ENCODE peak calls at places on chromosomes 13 and 19, in four cellular contexts. One of them, this sample, is unnamed.

GRCh38 chr13:19961924-19962323 is 3.4 kb downstream of the ZMYM2 start:
- DNase-seq in fibroblast of lung: no peak
- DNase-seq in mesenchymal stem cell: no peak
- DNase-seq in GM23338: no peak
- DNase-seq in this sample: no peak

GRCh38 chr13:105502193-105502592 is 1033.3 kb downstream of the EFNB2 start:
- DNase-seq in mesenchymal stem cell: no peak
- DNase-seq in GM23338: peak; percentile 42
- DNase-seq in fibroblast of lung: no peak
- DNase-seq in this sample: no peak

GRCh38 chr19:4649392-4650094 is 10.2 kb downstream of the TNFAIP8L1 start:
- DNase-seq in GM23338: no peak
- DNase-seq in fibroblast of lung: no peak
- DNase-seq in mesenchymal stem cell: no peak
- DNase-seq in this sample: no peak

GRCh38 chr19:8391274-8392016 is 1.3 kb downstream of the RAB11B start:
- DNase-seq in GM23338: no peak
- DNase-seq in mesenchymal stem cell: no peak
- DNase-seq in fibroblast of lung: no peak
- DNase-seq in this sample: no peak

GRCh38 chr19:30666301-30666803 is 294.2 kb downstream of the ZNF536 start:
- DNase-seq in fibroblast of lung: peak; percentile 28
- DNase-seq in mesenchymal stem cell: peak; percentile 34
- DNase-seq in GM23338: peak; percentile 82
- DNase-seq in this sample: peak; percentile 16

GRCh38 chr13:73303858-73304257 is 245.1 kb downstream of the KLF5 start:
- DNase-seq in fibroblast of lung: no peak
- DNase-seq in GM23338: no peak
- DNase-seq in mesenchymal stem cell: no peak
- DNase-seq in this sample: peak; percentile 92

GRCh38 chr13:114152831-114153371 is 20.5 kb upstream of the RASA3 start:
- DNase-seq in mesenchymal stem cell: no peak
- DNase-seq in fibroblast of lung: no peak
- DNase-seq in GM23338: no peak
- DNase-seq in this sample: no peak

GRCh38 chr13:105135852-105136251 is 1399.6 kb downstream of the EFNB2 start:
- DNase-seq in fibroblast of lung: no peak
- DNase-seq in mesenchymal stem cell: no peak
- DNase-seq in GM23338: no peak
- DNase-seq in this sample: no peak

GRCh38 chr13:93561553-93561952 is 334.9 kb downstream of the GPC6 start:
- DNase-seq in fibroblast of lung: no peak
- DNase-seq in GM23338: peak; percentile 41
- DNase-seq in mesenchymal stem cell: no peak
- DNase-seq in this sample: no peak

GRCh38 chr19:58268344-58268743 is 10.4 kb upstream of the ZNF8 start:
- DNase-seq in fibroblast of lung: no peak
- DNase-seq in GM23338: no peak
- DNase-seq in mesenchymal stem cell: no peak
- DNase-seq in this sample: no peak

GRCh38 chr19:52871466-52871865 is 14.0 kb upstream of the ZNF468 start:
- DNase-seq in mesenchymal stem cell: no peak
- DNase-seq in fibroblast of lung: no peak
- DNase-seq in GM23338: no peak
- DNase-seq in this sample: no peak

GRCh38 chr13:41802033-41802683 is 158.8 kb downstream of the VWA8 start:
- DNase-seq in GM23338: peak; percentile 39
- DNase-seq in mesenchymal stem cell: no peak
- DNase-seq in fibroblast of lung: no peak
- DNase-seq in this sample: no peak

GRCh38 chr13:59424661-59425060 is 739.1 kb downstream of the DIAPH3 start:
- DNase-seq in fibroblast of lung: peak; percentile 57
- DNase-seq in GM23338: no peak
- DNase-seq in mesenchymal stem cell: no peak
- DNase-seq in this sample: no peak

GRCh38 chr13:80881495-80882482 is 540.9 kb upstream of the SPRY2 start:
- DNase-seq in mesenchymal stem cell: peak; percentile 77
- DNase-seq in GM23338: no peak
- DNase-seq in fibroblast of lung: peak; percentile 73
- DNase-seq in this sample: peak; percentile 15

GRCh38 chr19:32824136-32824835 is 45.3 kb downstream of the SLC7A9 start:
- DNase-seq in fibroblast of lung: no peak
- DNase-seq in GM23338: no peak
- DNase-seq in mesenchymal stem cell: no peak
- DNase-seq in this sample: peak; percentile 46

GRCh38 chr19:32823747-32824102 is 45.8 kb downstream of the SLC7A9 start:
- DNase-seq in mesenchymal stem cell: no peak
- DNase-seq in fibroblast of lung: no peak
- DNase-seq in GM23338: no peak
- DNase-seq in this sample: no peak

GRCh38 chr19:32828139-32828538 is 41.4 kb downstream of the SLC7A9 start:
- DNase-seq in mesenchymal stem cell: no peak
- DNase-seq in fibroblast of lung: no peak
- DNase-seq in GM23338: peak; percentile 35
- DNase-seq in this sample: no peak

GRCh38 chr19:32822916-32823746 is 46.4 kb downstream of the SLC7A9 start:
- DNase-seq in fibroblast of lung: no peak
- DNase-seq in mesenchymal stem cell: no peak
- DNase-seq in GM23338: no peak
- DNase-seq in this sample: no peak

GRCh38 chr19:32824906-32825608 is 44.5 kb downstream of the SLC7A9 start:
- DNase-seq in GM23338: no peak
- DNase-seq in mesenchymal stem cell: no peak
- DNase-seq in fibroblast of lung: no peak
- DNase-seq in this sample: no peak
- H3K4me3 ChIP-seq in GM23338: no peak overlapping the region
- H3K4me3 ChIP-seq in mesenchymal stem cell: no peak overlapping the region
- H3K4me3 ChIP-seq in fibroblast of lung: no peak overlapping the region
- H3K4me3 ChIP-seq in this sample: no peak overlapping the region

GRCh38 chr13:98214707-98215106 is 37.6 kb upstream of the RNF113B start:
- DNase-seq in GM23338: no peak
- DNase-seq in fibroblast of lung: no peak
- DNase-seq in mesenchymal stem cell: no peak
- DNase-seq in this sample: peak; percentile 44

GRCh38 chr13:98216711-98217110 is 39.6 kb upstream of the RNF113B start:
- DNase-seq in mesenchymal stem cell: peak; percentile 56
- DNase-seq in GM23338: no peak
- DNase-seq in fibroblast of lung: no peak
- DNase-seq in this sample: no peak

GRCh38 chr13:98217597-98217996 is 40.5 kb upstream of the RNF113B start:
- DNase-seq in mesenchymal stem cell: no peak
- DNase-seq in fibroblast of lung: no peak
- DNase-seq in GM23338: no peak
- DNase-seq in this sample: no peak

GRCh38 chr13:98215508-98215907 is 38.4 kb upstream of the RNF113B start:
- DNase-seq in mesenchymal stem cell: no peak
- DNase-seq in GM23338: no peak
- DNase-seq in fibroblast of lung: no peak
- DNase-seq in this sample: no peak

DNA sequence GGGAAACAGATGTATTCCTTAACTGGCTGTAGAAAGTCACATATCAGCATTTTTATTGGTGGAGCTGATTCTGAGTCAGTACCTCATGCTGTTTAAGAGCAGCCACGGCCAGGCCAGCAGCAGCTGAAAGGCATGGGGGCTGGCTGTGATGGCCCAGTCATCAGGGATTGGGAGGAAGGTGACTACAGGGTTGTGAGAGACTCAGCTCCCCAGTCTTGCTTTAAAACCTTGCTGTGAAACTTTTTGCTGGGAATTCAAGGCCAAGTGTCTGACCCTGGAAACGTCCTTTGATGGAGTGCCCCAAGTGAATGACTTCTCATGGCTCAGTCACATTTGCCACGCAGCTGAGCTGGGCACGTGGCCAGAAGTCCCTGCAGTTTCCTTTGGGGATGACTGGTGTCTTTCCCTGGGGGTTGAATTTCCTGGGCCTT is 39.1 kb upstream of the RNF113B start:
- DNase-seq in GM23338: no peak
- DNase-seq in mesenchymal stem cell: peak; percentile 94
- DNase-seq in fibroblast of lung: peak; percentile 70
- DNase-seq in this sample: peak; percentile 19
- H3K4me1 ChIP-seq in GM23338: peaks cover 14% of the 10 kb centered on the region
- H3K4me1 ChIP-seq in mesenchymal stem cell: peaks cover 25% of the 10 kb centered on the region
- H3K4me1 ChIP-seq in fibroblast of lung: peaks cover 42% of the 10 kb centered on the region
- H3K4me1 ChIP-seq in this sample: no peaks in the 10 kb centered on the region

DNA sequence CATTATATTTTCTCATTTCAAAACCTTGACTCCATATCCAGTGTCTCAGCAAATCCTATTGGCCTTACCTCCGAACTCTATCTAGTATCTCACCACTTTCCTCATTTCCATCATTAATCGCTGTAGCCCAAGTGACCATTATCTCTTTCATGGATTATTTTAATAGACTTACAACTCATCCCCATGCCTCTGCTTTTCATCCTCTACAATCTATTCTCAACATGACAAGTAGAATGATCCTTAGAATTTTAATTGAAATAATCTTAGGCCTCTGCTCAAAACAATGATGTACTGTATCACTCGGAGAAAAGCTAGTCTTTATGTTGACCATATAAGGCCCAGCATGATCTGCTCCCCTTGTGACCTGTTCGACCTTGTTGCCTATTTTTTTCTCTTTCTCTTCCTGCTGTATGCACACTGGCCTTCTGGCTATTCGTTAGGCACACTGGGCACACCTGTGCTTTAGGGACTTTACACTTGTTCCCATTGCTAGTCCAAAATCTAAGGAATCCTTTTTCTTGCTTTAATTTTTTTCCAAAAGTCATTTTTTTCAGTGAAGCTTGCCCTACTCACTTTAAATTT is 21.4 kb downstream of the DNAJC15 start:
- DNase-seq in GM23338: no peak
- DNase-seq in mesenchymal stem cell: no peak
- DNase-seq in fibroblast of lung: no peak
- DNase-seq in this sample: no peak
- H3K4me3 ChIP-seq in GM23338: no peak overlapping the region
- H3K4me3 ChIP-seq in mesenchymal stem cell: no peak overlapping the region
- H3K4me3 ChIP-seq in fibroblast of lung: no peak overlapping the region
- H3K4me3 ChIP-seq in this sample: no peak overlapping the region

GRCh38 chr19:34999498-35000337 is at the start of gene GRAMD1A:
- DNase-seq in fibroblast of lung: peak; percentile 84
- DNase-seq in mesenchymal stem cell: peak; percentile 90
- DNase-seq in GM23338: peak; percentile 90
- DNase-seq in this sample: peak; percentile 85
- H3K4me1 ChIP-seq in fibroblast of lung: peaks cover 5% of the 10 kb centered on the region
- H3K4me1 ChIP-seq in mesenchymal stem cell: peaks cover 26% of the 10 kb centered on the region
- H3K4me1 ChIP-seq in GM23338: peaks cover 57% of the 10 kb centered on the region
- H3K4me1 ChIP-seq in this sample: peaks cover 8% of the 10 kb centered on the region

GRCh38 chr19:42471554-42472249 is 29.0 kb upstream of the CXCL17 start:
- DNase-seq in fibroblast of lung: no peak
- DNase-seq in mesenchymal stem cell: no peak
- DNase-seq in GM23338: peak; percentile 60
- DNase-seq in this sample: peak; percentile 55
- H3K4me3 ChIP-seq in fibroblast of lung: no peak overlapping the region
- H3K4me3 ChIP-seq in mesenchymal stem cell: no peak overlapping the region
- H3K4me3 ChIP-seq in GM23338: no peak overlapping the region
- H3K4me3 ChIP-seq in this sample: no peak overlapping the region

GRCh38 chr19:47766359-47766620 is 12.2 kb upstream of the SELENOW start:
- DNase-seq in fibroblast of lung: no peak
- DNase-seq in GM23338: no peak
- DNase-seq in mesenchymal stem cell: no peak
- DNase-seq in this sample: no peak
- H3K4me1 ChIP-seq in fibroblast of lung: no peaks in the 10 kb centered on the region
- H3K4me1 ChIP-seq in GM23338: no peaks in the 10 kb centered on the region
- H3K4me1 ChIP-seq in mesenchymal stem cell: peaks cover 5% of the 10 kb centered on the region
- H3K4me1 ChIP-seq in this sample: no peaks in the 10 kb centered on the region

GRCh38 chr13:27830010-27830409 is 37.7 kb downstream of the GSX1 start:
- DNase-seq in GM23338: peak; percentile 80
- DNase-seq in fibroblast of lung: peak; percentile 20
- DNase-seq in mesenchymal stem cell: peak; percentile 35
- DNase-seq in this sample: no peak
- H3K4me3 ChIP-seq in GM23338: peak overlapping the region; percentile 34
- H3K4me3 ChIP-seq in fibroblast of lung: peak overlapping the region; percentile 20
- H3K4me3 ChIP-seq in mesenchymal stem cell: peak overlapping the region; percentile 68
- H3K4me3 ChIP-seq in this sample: no peak overlapping the region

DNA sequence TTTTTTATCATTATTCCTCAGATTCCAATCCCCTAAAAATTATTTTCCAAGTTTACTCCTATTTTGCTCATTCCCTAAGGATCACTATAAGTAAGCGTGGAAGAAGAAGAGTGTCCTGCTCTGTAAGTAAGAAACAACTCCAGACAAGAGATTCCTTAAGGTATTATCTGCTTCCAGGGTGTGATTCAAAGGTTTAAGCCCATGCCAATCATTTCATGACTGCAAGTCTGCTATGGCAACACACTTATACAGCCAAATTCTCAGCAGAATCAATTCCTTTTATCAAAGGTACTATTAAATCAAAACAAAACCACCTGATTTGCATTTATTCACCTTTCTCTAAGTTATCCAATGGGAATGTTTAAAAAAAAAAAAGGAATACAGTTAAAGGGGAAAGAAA is 43.7 kb downstream of the FOXO1 start:
- DNase-seq in GM23338: no peak
- DNase-seq in mesenchymal stem cell: no peak
- DNase-seq in fibroblast of lung: no peak
- DNase-seq in this sample: no peak
- H3K4me1 ChIP-seq in GM23338: peaks cover 76% of the 10 kb centered on the region
- H3K4me1 ChIP-seq in mesenchymal stem cell: peaks cover 1% of the 10 kb centered on the region
- H3K4me1 ChIP-seq in fibroblast of lung: no peaks in the 10 kb centered on the region
- H3K4me1 ChIP-seq in this sample: no peaks in the 10 kb centered on the region

This sample was measured in mammary epithelial cell.